ENCODE peak calls at places on chromosomes 6 and 20, in seven cellular contexts. Y is SHP77; B is germinal center; J is CD4-positive, alpha-beta memory T cell; V is activated T-cell treated with anti-CD3 and anti-CD28 coated beads for 1 hour; S is GM23338; F is effector memory CD4-positive, alpha-beta T cell. C is an unnamed sample.

GRCh38 chr20:8557711-8558110 is 425.6 kb downstream of the PLCB1 start:
- DNase-seq in B (no peak), Y (no peak), J (no peak), F (no peak), V (no peak), S (no peak), C (no peak)

GRCh38 chr20:58973179-58973578 is 7.9 kb upstream of the NELFCD start:
- DNase-seq in S (no peak), V (no peak), F (no peak), B (no peak), J (no peak), Y (no peak), C (no peak)

GRCh38 chr20:32333988-32334885 is 23.9 kb upstream of the ASXL1 start:
- DNase-seq in V (peak; percentile 12), S (no peak), B (no peak), J (peak; percentile 41), Y (no peak), F (peak; percentile 22), C (no peak)

GRCh38 chr20:46252352-46253091 is 55.8 kb downstream of the CDH22 start:
- DNase-seq in B (no peak), V (no peak), F (no peak), S (no peak), Y (no peak), J (no peak), C (no peak)

GRCh38 chr6:89111933-89112332 is 5.9 kb downstream of the SRSF12 start:
- DNase-seq in F (no peak), V (no peak), B (no peak), J (no peak), S (no peak), Y (no peak), C (no peak)

GRCh38 chr6:136958168-136958567 is 36.1 kb downstream of the SLC35D3 start:
- DNase-seq in J (no peak), V (no peak), F (no peak), Y (no peak), B (no peak), S (peak; percentile 45), C (no peak)

GRCh38 chr6:157831424-157832249 is 8.6 kb downstream of the SNX9 start:
- DNase-seq in S (peak; percentile 88), B (no peak), J (no peak), Y (no peak), V (no peak), F (no peak), C (no peak)

GRCh38 chr20:57229490-57229889 is 37.0 kb downstream of the BMP7 start:
- DNase-seq in F (no peak), Y (no peak), J (no peak), S (no peak), V (no peak), B (no peak), C (no peak)

GRCh38 chr20:22728146-22728745 is 143.9 kb upstream of the FOXA2 start:
- DNase-seq in F (no peak), V (no peak), B (no peak), J (no peak), S (no peak), Y (no peak), C (no peak)

GRCh38 chr20:38307371-38308046 is 3.6 kb downstream of the BPI start:
- DNase-seq in Y (no peak), F (no peak), J (no peak), V (no peak), S (no peak), B (no peak), C (no peak)

GRCh38 chr6:155183095-155183494 is 80.7 kb upstream of the CLDN20 start:
- DNase-seq in V (no peak), F (no peak), J (no peak), S (no peak), Y (no peak), B (peak; percentile 25), C (no peak)

GRCh38 chr6:43386492-43386891 is 17.0 kb upstream of the ZNF318 start:
- DNase-seq in Y (no peak), F (no peak), B (no peak), V (no peak), S (no peak), J (no peak), C (no peak)

GRCh38 chr6:78909391-78909790 is 42.0 kb downstream of the IRAK1BP1 start:
- DNase-seq in J (no peak), B (peak; percentile 4), F (no peak), S (no peak), V (no peak), Y (no peak), C (no peak)

GRCh38 chr6:123527406-123527805 is 109.3 kb downstream of the TRDN start:
- DNase-seq in B (no peak), V (no peak), S (no peak), F (no peak), Y (no peak), J (no peak), C (no peak)

GRCh38 chr6:96792791-96793190 is 44.5 kb downstream of the GPR63 start:
- DNase-seq in J (no peak), B (no peak), F (no peak), V (no peak), S (no peak), Y (no peak), C (no peak)

GRCh38 chr6:108728826-108729225 is 119.4 kb upstream of the ARMC2 start:
- DNase-seq in B (no peak), S (peak; percentile 22), Y (no peak), F (no peak), J (no peak), V (no peak), C (no peak)

GRCh38 chr6:46023216-46023915 is 7.7 kb upstream of the CLIC5 start:
- DNase-seq in S (no peak), F (no peak), B (no peak), Y (no peak), V (no peak), J (no peak), C (no peak)

GRCh38 chr6:28597217-28597835 is 71.6 kb downstream of the GPX5 start:
- DNase-seq in B (no peak), V (no peak), Y (peak; percentile 72), J (no peak), S (peak; percentile 69), F (no peak), C (no peak)

GRCh38 chr6:28809947-28810654 is 113.7 kb downstream of the TRIM27 start:
- DNase-seq in J (no peak), B (no peak), S (peak; percentile 75), F (no peak), V (no peak), Y (no peak), C (no peak)

GRCh38 chr6:14037402-14038277 is 79.9 kb upstream of the CD83 start:
- DNase-seq in B (no peak), S (no peak), F (no peak), V (no peak), J (no peak), Y (no peak), C (no peak)